ENCODE peak calls at places on chromosomes 11 and 22, in five cellular contexts. L is body of pancreas; X is RWPE1; P is naive thymus-derived CD8-positive, alpha-beta T cell; Y is stimulated activated naive B cell treated with anti-CD40 and anti-IgM and Interleukin-4, amounts not matched to agents 10 μg/mL and 1 μg/mL and 100 μg/mL, for 72 hours. B is an unnamed sample.

GRCh38 chr11:70883973-70884688 is 368.2 kb downstream of the SHANK2 start:
- DNase-seq in L (no peak), P (no peak), X (no peak), Y (no peak), B (no peak)

GRCh38 chr11:99814021-99814420 is 793.3 kb downstream of the CNTN5 start:
- DNase-seq in P (no peak), X (no peak), L (no peak), Y (no peak), B (no peak)

GRCh38 chr11:33930317-33931021 is 38.6 kb upstream of the LMO2 start:
- DNase-seq in X (no peak), L (no peak), Y (no peak), P (no peak), B (no peak)

GRCh38 chr11:102121329-102121728 is 11.1 kb downstream of the YAP1 start:
- DNase-seq in P (no peak), Y (no peak), L (no peak), X (no peak), B (no peak)

GRCh38 chr11:111939836-111940604 is 2.9 kb downstream of the DIXDC1 start:
- DNase-seq in L (no peak), Y (no peak), P (no peak), X (no peak), B (no peak)

GRCh38 chr22:45516163-45516562 is 13.5 kb downstream of the FBLN1 start:
- DNase-seq in L (no peak), Y (no peak), X (no peak), P (no peak), B (no peak)

GRCh38 chr11:13064593-13064992 is 55.5 kb downstream of the RASSF10 start:
- DNase-seq in X (no peak), Y (no peak), P (no peak), L (no peak), B (no peak)

GRCh38 chr11:56885182-56885581 is 103.5 kb upstream of the OR5AK2 start:
- DNase-seq in P (no peak), Y (no peak), L (peak; percentile 29), X (no peak), B (no peak)

GRCh38 chr11:134646561-134646960 is 234.5 kb upstream of the B3GAT1 start:
- DNase-seq in Y (no peak), L (no peak), X (no peak), P (no peak), B (no peak)

GRCh38 chr22:20550851-20551744 is 43.7 kb downstream of the MED15 start:
- DNase-seq in P (peak; percentile 72), L (no peak), X (no peak), Y (peak; percentile 54), B (peak; percentile 61)

GRCh38 chr11:114291847-114292680 is 4.1 kb upstream of the NNMT start:
- DNase-seq in P (no peak), Y (no peak), X (peak; percentile 31), L (no peak), B (no peak)

GRCh38 chr22:45125198-45125597 is 38.5 kb upstream of the NUP50 start:
- DNase-seq in Y (no peak), X (no peak), L (no peak), P (no peak), B (no peak)

GRCh38 chr11:63719987-63720386 is 38.7 kb downstream of the RTN3 start:
- DNase-seq in X (no peak), Y (no peak), P (no peak), L (no peak), B (no peak)

GRCh38 chr11:45324459-45324858 is 38.3 kb upstream of the SYT13 start:
- DNase-seq in P (no peak), Y (no peak), L (no peak), X (no peak), B (no peak)

GRCh38 chr22:36465232-36466021 is 16.0 kb downstream of the TXN2 start:
- DNase-seq in L (peak; percentile 97), X (peak; percentile 86), Y (no peak), P (no peak), B (no peak)

GRCh38 chr11:134668076-134668475 is 256.0 kb upstream of the B3GAT1 start:
- DNase-seq in X (no peak), Y (no peak), P (no peak), L (no peak), B (no peak)

GRCh38 chr11:108027057-108027456 is 18.4 kb downstream of the CUL5 start:
- DNase-seq in Y (no peak), P (no peak), L (no peak), X (no peak), B (no peak)

GRCh38 chr11:78414321-78415051 is 3.1 kb downstream of the GAB2 start:
- DNase-seq in P (no peak), X (no peak), L (no peak), Y (no peak), B (peak; percentile 12)

GRCh38 chr11:133234883-133235282 is 297.4 kb downstream of the OPCML start:
- DNase-seq in L (no peak), P (no peak), X (no peak), Y (no peak), B (no peak)

GRCh38 chr11:7278314-7278917 is 26.7 kb downstream of the SYT9 start:
- DNase-seq in L (peak; percentile 14), X (peak; percentile 33), P (no peak), Y (no peak), B (no peak)

GRCh38 chr11:65868076-65868667 is 4.4 kb downstream of the EFEMP2 start:
- DNase-seq in P (no peak), L (no peak), X (no peak), Y (no peak), B (no peak)

GRCh38 chr22:24407884-24408283 is 19.5 kb upstream of the ADORA2A start:
- DNase-seq in L (no peak), X (no peak), Y (no peak), P (no peak), B (no peak)